ENCODE peak calls at places on chromosomes 5 and 9, in four cellular contexts. E, X, F and Q are unnamed samples.
A peak's percentile ranks its signal among the peaks of the same experiment; 100 is the strongest.

GRCh38 chr9:114930063-114930812 is at the start of gene TNFSF8:
- DNase-seq in E (no peak), X (no peak), F (no peak), Q (no peak)

GRCh38 chr5:53545744-53546143 is 14.7 kb upstream of the NDUFS4 start:
- DNase-seq in E (no peak), X (no peak), F (no peak), Q (no peak)

GRCh38 chr5:129204525-129204924 is 110.0 kb downstream of the ISOC1 start:
- DNase-seq in E (no peak), X (peak; percentile 6), F (no peak), Q (no peak)

GRCh38 chr5:180343110-180343845 is 9.9 kb downstream of the GFPT2 start:
- DNase-seq in E (no peak), X (peak; percentile 47), F (no peak), Q (peak; percentile 79)

GRCh38 chr5:157714036-157714435 is 17.2 kb upstream of the THG1L start:
- DNase-seq in E (no peak), X (no peak), F (no peak), Q (no peak)

GRCh38 chr5:32842798-32843531 is 131.8 kb downstream of the NPR3 start:
- DNase-seq in E (no peak), X (no peak), F (no peak), Q (no peak)

GRCh38 chr5:154254886-154255285 is 64.4 kb downstream of the GALNT10 start:
- DNase-seq in E (no peak), X (no peak), F (no peak), Q (no peak)

GRCh38 chr9:88957526-88957925 is 33.7 kb upstream of the S1PR3 start:
- DNase-seq in E (no peak), X (no peak), F (no peak), Q (no peak)

GRCh38 chr5:172334641-172335040 is 51.1 kb upstream of the UBTD2 start:
- DNase-seq in E (no peak), X (no peak), F (no peak), Q (no peak)